ENCODE peak calls at places on chromosomes 6 and 20, in four cellular contexts. M, R, O and W are unnamed samples. For H3K36me3, the result is how much of the 10 kb centered on the place peaks cover.

GRCh38 chr20:24783631-24784492 is 165.2 kb upstream of the CST7 start:
- DNase-seq in M (peak), R (no peak), O (peak), W (no peak)

GRCh38 chr6:13419422-13419821 is 68.0 kb downstream of the GFOD1 start:
- DNase-seq in M (no peak), R (no peak), O (no peak), W (no peak)

GRCh38 chr6:1864496-1864895 is 254.8 kb downstream of the FOXC1 start:
- DNase-seq in M (no peak), R (no peak), O (no peak), W (no peak)

GRCh38 chr20:62486431-62486954 is 10.7 kb upstream of the GATA5 start:
- DNase-seq in M (peak), R (no peak), O (no peak), W (no peak)

GRCh38 chr6:112038756-112039430 is 15.0 kb upstream of the CCN6 start:
- DNase-seq in M (no peak), R (peak), O (no peak), W (no peak)

GRCh38 chr6:49839957-49840356 is 26.4 kb downstream of the CRISP1 start:
- DNase-seq in M (no peak), R (no peak), O (no peak), W (no peak)

GRCh38 chr6:170464080-170464479 is 89.0 kb downstream of the PSMB1 start:
- DNase-seq in M (no peak), R (no peak), O (no peak), W (no peak)

GRCh38 chr6:34132486-34133185 is 13.3 kb downstream of the GRM4 start:
- DNase-seq in M (peak), R (no peak), O (no peak), W (no peak)

GRCh38 chr20:22312744-22313346 is 271.5 kb downstream of the FOXA2 start:
- DNase-seq in M (peak), R (no peak), O (no peak), W (peak)

GRCh38 chr6:25351485-25351884 is 72.3 kb downstream of the CARMIL1 start:
- DNase-seq in M (no peak), R (no peak), O (no peak), W (no peak)

GRCh38 chr20:49676581-49677291 is 36.9 kb downstream of the B4GALT5 start:
- DNase-seq in M (peak), R (no peak), O (peak), W (peak)

GRCh38 chr6:100001915-100002388 is 7.9 kb upstream of the MCHR2 start:
- DNase-seq in M (peak), R (peak), O (peak), W (peak)

GRCh38 chr6:157066781-157067491 is 256.4 kb downstream of the TMEM242 start:
- DNase-seq in M (no peak), R (no peak), O (no peak), W (no peak)

GRCh38 chr20:35369804-35370203 is 42.0 kb downstream of the UQCC1 start:
- DNase-seq in M (no peak), R (no peak), O (no peak), W (peak)

GRCh38 chr20:32983459-32984112 is 20.6 kb downstream of the SUN5 start:
- DNase-seq in M (no peak), R (no peak), O (no peak), W (no peak)
- H3K36me3 ChIP-seq in M (under half), R (under half), O (under half), W (under half)

DNA sequence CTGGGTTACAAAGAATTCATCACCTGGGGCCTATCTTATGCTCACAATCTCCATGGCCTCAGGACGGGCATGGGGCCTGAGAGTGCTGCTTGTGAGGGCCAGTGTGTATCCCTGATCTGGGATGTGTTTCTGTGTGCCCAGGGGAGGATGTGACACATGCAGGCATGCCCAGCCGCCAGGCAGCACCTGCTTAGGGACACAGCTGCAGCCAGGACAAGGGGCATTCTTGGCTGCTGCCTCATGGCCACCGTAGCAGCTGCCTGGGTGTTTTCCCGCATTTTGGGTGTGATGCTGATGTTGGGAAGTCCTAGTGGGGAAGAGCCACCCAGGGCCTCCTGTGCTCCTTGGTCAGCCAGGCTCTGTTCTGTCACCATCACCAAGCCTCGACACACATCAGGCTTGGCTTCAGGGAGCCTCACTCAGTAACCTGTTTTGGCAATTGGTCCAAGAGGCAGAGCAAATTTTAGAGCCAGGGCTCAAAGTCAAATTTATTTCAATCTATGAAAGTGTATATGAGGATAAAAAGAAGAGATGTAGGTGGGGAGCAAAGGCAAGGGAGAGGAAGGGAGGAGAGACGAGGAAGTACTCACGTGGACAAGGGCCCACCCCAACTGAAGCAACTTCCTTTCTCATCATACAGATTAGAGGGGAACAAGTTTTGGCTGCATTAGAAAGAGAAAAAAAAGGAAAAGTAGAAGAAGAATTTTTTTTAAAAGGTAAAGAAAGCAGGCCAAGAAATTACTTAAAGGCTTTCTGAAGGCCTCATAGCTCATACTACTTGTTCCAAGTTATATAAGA is 269.8 kb upstream of the SUPT3H start:
- DNase-seq in M (no peak), R (no peak), O (no peak), W (no peak)
- TF ChIP-seq CTCF in M (no peak), R (no peak), O (no peak), W (no peak)

GRCh38 chr6:78966542-78966941 is 99.2 kb downstream of the IRAK1BP1 start:
- DNase-seq in M (no peak), R (no peak), O (no peak), W (no peak)

GRCh38 chr6:78967191-78967590 is 99.8 kb downstream of the IRAK1BP1 start:
- DNase-seq in M (no peak), R (no peak), O (no peak), W (no peak)

DNA sequence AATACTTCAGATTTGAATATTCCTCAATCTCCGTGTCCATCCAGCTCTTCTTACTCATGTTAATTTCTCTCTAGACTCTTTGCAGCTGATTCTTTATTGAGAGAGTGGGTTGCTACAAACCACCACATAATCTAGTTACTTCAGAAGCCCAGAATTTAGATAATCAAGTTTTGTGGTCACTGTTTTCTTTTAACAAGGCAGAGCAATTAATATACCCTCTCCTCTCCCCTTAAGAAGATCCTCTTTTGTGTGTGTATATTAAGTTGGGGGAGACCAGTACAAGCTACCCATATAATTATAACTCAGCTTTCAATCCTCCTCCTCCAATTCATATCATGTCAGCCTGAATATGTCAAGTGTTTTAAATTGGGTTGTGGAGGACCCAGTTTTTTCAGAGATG is 95.1 kb downstream of the IRAK1BP1 start:
- DNase-seq in M (no peak), R (no peak), O (no peak), W (no peak)
- H3K36me3 ChIP-seq in M (under half), R (half or more), O (half or more), W (under half)

GRCh38 chr20:969868-970267 is 32.2 kb downstream of the RSPO4 start:
- DNase-seq in M (no peak), R (no peak), O (no peak), W (no peak)

GRCh38 chr20:977021-977420 is 25.1 kb downstream of the RSPO4 start:
- DNase-seq in M (no peak), R (no peak), O (no peak), W (no peak)

GRCh38 chr20:972256-972655 is 29.9 kb downstream of the RSPO4 start:
- DNase-seq in M (no peak), R (no peak), O (no peak), W (no peak)

GRCh38 chr20:976033-976432 is 26.1 kb downstream of the RSPO4 start:
- DNase-seq in M (no peak), R (no peak), O (no peak), W (no peak)

GRCh38 chr20:973785-974194 is 28.3 kb downstream of the RSPO4 start:
- DNase-seq in M (peak), R (no peak), O (peak), W (peak)
- TF ChIP-seq CTCF in M (no peak), R (no peak), O (peak), W (peak)

GRCh38 chr20:20637998-20638397 is 74.4 kb downstream of the RALGAPA2 start:
- DNase-seq in M (no peak), R (no peak), O (no peak), W (no peak)
- H3K36me3 ChIP-seq in M (under half), R (under half), O (under half), W (under half)

GRCh38 chr6:95819939-95820338 is 195.8 kb upstream of the FUT9 start:
- DNase-seq in M (no peak), R (no peak), O (no peak), W (no peak)
- TF ChIP-seq CTCF in M (no peak), R (no peak), O (no peak), W (no peak)